ENCODE peak calls at places on chromosomes 2 and 18, in five cellular contexts. One of them, this sample, is unnamed.
A peak's percentile ranks its signal among the peaks of the same experiment; 100 is the strongest.

GRCh38 chr2:16134436-16135165 is 194.3 kb downstream of the MYCN start:
- DNase-seq in RCC 7860: no peak
- DNase-seq in transverse colon: no peak
- DNase-seq in Caki2: no peak
- DNase-seq in B cell: no peak
- DNase-seq in this sample: no peak

GRCh38 chr2:173854840-173855239 is 110.3 kb downstream of the SP3 start:
- DNase-seq in RCC 7860: no peak
- DNase-seq in transverse colon: no peak
- DNase-seq in Caki2: no peak
- DNase-seq in B cell: no peak
- DNase-seq in this sample: no peak

GRCh38 chr2:74253937-74254336 is 55.5 kb downstream of the MTHFD2 start:
- DNase-seq in RCC 7860: no peak
- DNase-seq in transverse colon: no peak
- DNase-seq in Caki2: no peak
- DNase-seq in B cell: no peak
- DNase-seq in this sample: no peak

GRCh38 chr2:232728785-232729184 is 31.7 kb downstream of the GIGYF2 start:
- DNase-seq in RCC 7860: no peak
- DNase-seq in transverse colon: no peak
- DNase-seq in Caki2: no peak
- DNase-seq in B cell: no peak
- DNase-seq in this sample: no peak

GRCh38 chr2:151860613-151861146 is 32.5 kb upstream of the ARL5A start:
- DNase-seq in RCC 7860: no peak
- DNase-seq in transverse colon: no peak
- DNase-seq in Caki2: no peak
- DNase-seq in B cell: no peak
- DNase-seq in this sample: no peak

GRCh38 chr2:240346753-240347372 is 88.6 kb upstream of the GPC1 start:
- DNase-seq in RCC 7860: no peak
- DNase-seq in transverse colon: no peak
- DNase-seq in Caki2: no peak
- DNase-seq in B cell: no peak
- DNase-seq in this sample: peak; percentile 5

GRCh38 chr2:45983213-45983612 is 314.0 kb upstream of the EPAS1 start:
- DNase-seq in RCC 7860: no peak
- DNase-seq in transverse colon: no peak
- DNase-seq in Caki2: no peak
- DNase-seq in B cell: no peak
- DNase-seq in this sample: no peak

GRCh38 chr2:43110442-43110871 is 115.9 kb downstream of the ZFP36L2 start:
- DNase-seq in RCC 7860: peak; percentile 29
- DNase-seq in transverse colon: no peak
- DNase-seq in Caki2: peak; percentile 36
- DNase-seq in B cell: no peak
- DNase-seq in this sample: no peak

GRCh38 chr2:53964987-53965687 is 5.7 kb downstream of the PSME4 start:
- DNase-seq in RCC 7860: no peak
- DNase-seq in transverse colon: no peak
- DNase-seq in Caki2: peak; percentile 10
- DNase-seq in B cell: no peak
- DNase-seq in this sample: no peak

GRCh38 chr18:62678847-62679535 is 36.4 kb upstream of the PHLPP1 start:
- DNase-seq in RCC 7860: no peak
- DNase-seq in transverse colon: no peak
- DNase-seq in Caki2: no peak
- DNase-seq in B cell: no peak
- DNase-seq in this sample: no peak

GRCh38 chr2:173762864-173763263 is 202.3 kb downstream of the SP3 start:
- DNase-seq in RCC 7860: no peak
- DNase-seq in transverse colon: no peak
- DNase-seq in Caki2: no peak
- DNase-seq in B cell: no peak
- DNase-seq in this sample: no peak

GRCh38 chr2:219851801-219852481 is 224.5 kb downstream of the SLC4A3 start:
- DNase-seq in RCC 7860: no peak
- DNase-seq in transverse colon: no peak
- DNase-seq in Caki2: no peak
- DNase-seq in B cell: no peak
- DNase-seq in this sample: no peak

GRCh38 chr2:201280191-201281040 is 20.1 kb downstream of the CASP8 start:
- DNase-seq in RCC 7860: no peak
- DNase-seq in transverse colon: no peak
- DNase-seq in Caki2: no peak
- DNase-seq in B cell: no peak
- DNase-seq in this sample: no peak

GRCh38 chr18:22983175-22983574 is 50.0 kb downstream of the RBBP8 start:
- DNase-seq in RCC 7860: peak; percentile 36
- DNase-seq in transverse colon: no peak
- DNase-seq in Caki2: peak; percentile 11
- DNase-seq in B cell: peak; percentile 34
- DNase-seq in this sample: no peak

GRCh38 chr2:237218756-237219155 is 133.1 kb downstream of the COPS8 start:
- DNase-seq in RCC 7860: no peak
- DNase-seq in transverse colon: no peak
- DNase-seq in Caki2: no peak
- DNase-seq in B cell: no peak
- DNase-seq in this sample: no peak

GRCh38 chr2:217897816-217898806 is 104.7 kb downstream of the TNS1 start:
- DNase-seq in RCC 7860: no peak
- DNase-seq in transverse colon: no peak
- DNase-seq in Caki2: no peak
- DNase-seq in B cell: no peak
- DNase-seq in this sample: no peak

GRCh38 chr2:12835733-12836132 is 119.0 kb downstream of the TRIB2 start:
- DNase-seq in RCC 7860: no peak
- DNase-seq in transverse colon: no peak
- DNase-seq in Caki2: no peak
- DNase-seq in B cell: no peak
- DNase-seq in this sample: no peak

GRCh38 chr2:67616749-67617148 is 219.6 kb downstream of the ETAA1 start:
- DNase-seq in RCC 7860: no peak
- DNase-seq in transverse colon: no peak
- DNase-seq in Caki2: no peak
- DNase-seq in B cell: no peak
- DNase-seq in this sample: no peak

GRCh38 chr2:109457366-109457765 is 156.4 kb downstream of the SEPTIN10 start:
- DNase-seq in RCC 7860: no peak
- DNase-seq in transverse colon: no peak
- DNase-seq in Caki2: no peak
- DNase-seq in B cell: no peak
- DNase-seq in this sample: no peak

GRCh38 chr18:79092869-79093268 is 23.7 kb downstream of the ATP9B start:
- DNase-seq in RCC 7860: no peak
- DNase-seq in transverse colon: no peak
- DNase-seq in Caki2: no peak
- DNase-seq in B cell: no peak
- DNase-seq in this sample: no peak

GRCh38 chr2:121237980-121238665 is 46.9 kb downstream of the TFCP2L1 start:
- DNase-seq in RCC 7860: peak; percentile 63
- DNase-seq in transverse colon: no peak
- DNase-seq in Caki2: peak; percentile 16
- DNase-seq in B cell: no peak
- DNase-seq in this sample: peak; percentile 12

GRCh38 chr2:234952270-234953115 is 676 bp downstream of the SH3BP4 start:
- DNase-seq in RCC 7860: peak; percentile 26
- DNase-seq in transverse colon: peak; percentile 39
- DNase-seq in Caki2: no peak
- DNase-seq in B cell: peak; percentile 45
- DNase-seq in this sample: peak; percentile 65

GRCh38 chr2:237806334-237806733 is 7.8 kb downstream of the RBM44 start:
- DNase-seq in RCC 7860: no peak
- DNase-seq in transverse colon: no peak
- DNase-seq in Caki2: no peak
- DNase-seq in B cell: no peak
- DNase-seq in this sample: no peak

GRCh38 chr2:136901732-136902131 is 136.4 kb downstream of the THSD7B start:
- DNase-seq in RCC 7860: no peak
- DNase-seq in transverse colon: no peak
- DNase-seq in Caki2: no peak
- DNase-seq in B cell: no peak
- DNase-seq in this sample: no peak

GRCh38 chr2:108626993-108627392 is 92.3 kb upstream of the RANBP2 start:
- DNase-seq in RCC 7860: no peak
- DNase-seq in transverse colon: no peak
- DNase-seq in Caki2: no peak
- DNase-seq in B cell: no peak
- DNase-seq in this sample: no peak

This sample was measured in mucosa of descending colon.